ENCODE peak calls at places on chromosome 4, in eight cellular contexts. V is stimulated activated CD4-positive, alpha-beta T cell treated with anti-CD3 and anti-CD28 coated beads, Interleukin-15, amount 100 ng/mL, for 24 hours; H is nephron progenitor cell; E is GM12864; R is activated CD4-positive, alpha-beta T cell treated with anti-CD3 and anti-CD28 coated beads, Interleukin-2, amount 10 ng/mL, durations not matched to agents 7 days and 5 days; U is NCI-H1105; I is astrocyte; Q is EL. L is an unnamed sample.

GRCh38 chr4:124459196-124459921 is 253.2 kb downstream of the ANKRD50 start:
- DNase-seq in V (no peak), I (no peak), H (no peak), R (no peak), E (no peak), U (no peak), Q (no peak), L (no peak)

GRCh38 chr4:98639523-98639922 is 18.9 kb downstream of the TSPAN5 start:
- DNase-seq in R (peak), Q (no peak), H (no peak), U (no peak), V (no peak), E (no peak), I (no peak), L (no peak)

GRCh38 chr4:180028682-180029081 is 2214.5 kb upstream of the TENM3 start:
- DNase-seq in U (no peak), V (peak), E (no peak), Q (no peak), H (peak), I (peak), R (no peak), L (no peak)

GRCh38 chr4:72366601-72367000 is 202.4 kb downstream of the ADAMTS3 start:
- DNase-seq in V (no peak), R (no peak), Q (peak), U (no peak), H (no peak), E (no peak), I (no peak), L (no peak)

GRCh38 chr4:173264245-173264959 is 69.8 kb downstream of the HMGB2 start:
- DNase-seq in H (no peak), I (peak), E (no peak), V (peak), Q (peak), R (peak), U (peak), L (no peak)

GRCh38 chr4:30511751-30512150 is 208.4 kb upstream of the PCDH7 start:
- DNase-seq in H (no peak), E (no peak), Q (no peak), I (no peak), U (no peak), V (no peak), R (no peak), L (no peak)

GRCh38 chr4:150679767-150680088 is 97.8 kb downstream of the MAB21L2 start:
- DNase-seq in E (no peak), V (no peak), Q (peak), I (peak), H (no peak), R (no peak), U (no peak), L (no peak)

GRCh38 chr4:156974264-156974663 is 2.7 kb upstream of the PDGFC start:
- DNase-seq in V (no peak), U (no peak), Q (peak), E (no peak), H (no peak), R (no peak), I (peak), L (no peak)

GRCh38 chr4:83075696-83076095 is 38.8 kb downstream of the PLAC8 start:
- DNase-seq in I (peak), Q (peak), V (no peak), U (no peak), R (no peak), E (no peak), H (no peak), L (no peak)

GRCh38 chr4:159227984-159228383 is 125.1 kb downstream of the RAPGEF2 start:
- DNase-seq in U (no peak), V (no peak), Q (peak), H (peak), R (no peak), I (peak), E (no peak), L (no peak)

GRCh38 chr4:54541426-54542118 is 116.2 kb upstream of the KIT start:
- DNase-seq in I (peak), V (no peak), Q (peak), H (no peak), U (no peak), E (no peak), R (no peak), L (no peak)

GRCh38 chr4:79141530-79141929 is 184.3 kb downstream of the NAA11 start:
- DNase-seq in I (no peak), E (no peak), U (no peak), V (no peak), H (peak), Q (peak), R (no peak), L (no peak)

GRCh38 chr4:122716825-122717448 is 15.6 kb upstream of the BBS12 start:
- DNase-seq in U (peak), Q (peak), I (peak), V (peak), R (peak), H (peak), E (no peak), L (peak)

L was measured in NCI-H446.